ENCODE peak calls at places on chromosome 6, in eight cellular contexts. D is A549; Y is CD8-positive, alpha-beta memory T cell; W is pancreas; A is CD8-positive, alpha-beta T cell; J is SK-N-SH; L is cardiac muscle cell; V is heart right ventricle. U is an unnamed sample.
A peak's percentile ranks its signal among the peaks of the same experiment; 100 is the strongest.

GRCh38 chr6:153032255-153032882 is 29.9 kb upstream of the MTRF1L start:
- DNase-seq in D (no peak), Y (no peak), W (no peak), A (no peak), J (peak; percentile 14), L (peak; percentile 12), V (no peak), U (peak; percentile 59)

GRCh38 chr6:110517601-110518280 is 41.3 kb upstream of the SLC22A16 start:
- DNase-seq in D (no peak), Y (no peak), W (no peak), A (no peak), J (no peak), L (no peak), V (no peak), U (no peak)

GRCh38 chr6:134063966-134064445 is 11.6 kb upstream of the SLC2A12 start:
- DNase-seq in D (peak; percentile 69), Y (peak; percentile 40), W (peak; percentile 45), A (peak; percentile 35), J (peak; percentile 77), L (peak; percentile 68), V (no peak), U (peak; percentile 79)

GRCh38 chr6:27866370-27867050 is 45.7 kb downstream of the OR2B2 start:
- DNase-seq in D (no peak), Y (peak; percentile 73), W (peak; percentile 17), A (peak; percentile 11), J (peak; percentile 62), L (peak; percentile 61), V (no peak), U (peak; percentile 54)

GRCh38 chr6:7249946-7250643 is 62.9 kb downstream of the SSR1 start:
- DNase-seq in D (no peak), Y (no peak), W (no peak), A (no peak), J (no peak), L (no peak), V (no peak), U (no peak)

GRCh38 chr6:6711832-6712231 is 123.3 kb downstream of the LY86 start:
- DNase-seq in D (no peak), Y (peak; percentile 7), W (peak; percentile 47), A (no peak), J (no peak), L (no peak), V (no peak), U (no peak)

GRCh38 chr6:30101423-30101938 is 11.4 kb downstream of the TRIM31 start:
- DNase-seq in D (peak; percentile 3), Y (no peak), W (no peak), A (no peak), J (peak; percentile 36), L (no peak), V (no peak), U (peak; percentile 44)

GRCh38 chr6:134308800-134309199 is 9.1 kb downstream of the SGK1 start:
- DNase-seq in D (no peak), Y (no peak), W (no peak), A (no peak), J (no peak), L (no peak), V (no peak), U (no peak)

GRCh38 chr6:152277826-152278247 is 359.3 kb downstream of the SYNE1 start:
- DNase-seq in D (no peak), Y (no peak), W (peak; percentile 93), A (no peak), J (no peak), L (peak; percentile 77), V (peak; percentile 49), U (peak; percentile 73)

GRCh38 chr6:37473364-37474095 is 26.2 kb downstream of the CCDC167 start:
- DNase-seq in D (no peak), Y (no peak), W (no peak), A (no peak), J (peak; percentile 84), L (no peak), V (peak; percentile 74), U (peak; percentile 89)

GRCh38 chr6:85670573-85670972 is 27.9 kb upstream of the SYNCRIP start:
- DNase-seq in D (no peak), Y (no peak), W (no peak), A (no peak), J (no peak), L (no peak), V (no peak), U (peak; percentile 9)

GRCh38 chr6:164377348-164377747 is 932.1 kb downstream of the C6orf118 start:
- DNase-seq in D (no peak), Y (no peak), W (no peak), A (no peak), J (peak; percentile 16), L (no peak), V (no peak), U (no peak)

GRCh38 chr6:151060096-151060741 is 179.5 kb upstream of the AKAP12 start:
- DNase-seq in D (peak; percentile 58), Y (no peak), W (no peak), A (no peak), J (no peak), L (no peak), V (no peak), U (no peak)

GRCh38 chr6:148716811-148717210 is 30.0 kb upstream of the UST start:
- DNase-seq in D (no peak), Y (no peak), W (no peak), A (no peak), J (no peak), L (no peak), V (no peak), U (no peak)

GRCh38 chr6:3919849-3920248 is 70.7 kb downstream of the FAM50B start:
- DNase-seq in D (no peak), Y (no peak), W (no peak), A (no peak), J (no peak), L (no peak), V (no peak), U (no peak)

GRCh38 chr6:36268478-36269248 is 1.2 kb upstream of the PNPLA1 start:
- DNase-seq in D (no peak), Y (no peak), W (no peak), A (no peak), J (no peak), L (no peak), V (no peak), U (no peak)
- H3K27ac ChIP-seq in D (no peak overlapping the region), Y (no peak overlapping the region), W (no peak overlapping the region), A (no peak overlapping the region), J (no peak overlapping the region), L (no peak overlapping the region), V (no peak overlapping the region), U (no peak overlapping the region)

DNA sequence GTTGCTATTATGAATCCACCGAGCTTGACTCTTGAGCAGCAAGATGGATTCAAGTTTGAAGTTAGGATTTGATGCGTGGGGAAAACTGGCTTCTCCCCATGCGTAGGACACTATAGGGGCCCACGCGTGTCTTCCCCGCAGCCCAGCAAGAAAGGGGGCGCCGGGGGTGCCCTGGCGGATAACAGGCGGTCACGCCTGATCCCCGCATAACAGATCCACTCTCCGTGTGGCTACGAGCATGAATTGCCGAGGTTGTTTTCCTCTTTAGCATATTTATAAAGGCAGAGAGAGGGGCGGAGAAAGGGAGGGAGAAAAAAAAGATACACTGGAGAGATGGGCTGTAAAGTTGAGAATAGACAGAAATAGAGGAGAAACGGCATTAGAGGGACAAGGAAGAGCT is 32.1 kb downstream of the TFAP2A start:
- DNase-seq in D (no peak), Y (no peak), W (no peak), A (no peak), J (no peak), L (no peak), V (no peak), U (no peak)
- H3K4me3 ChIP-seq in D (peak overlapping the region; percentile 50), Y (no peak overlapping the region), W (no peak overlapping the region), A (no peak overlapping the region), J (no peak overlapping the region), L (no peak overlapping the region), V (no peak overlapping the region), U (no peak overlapping the region)

GRCh38 chr6:41561386-41561785 is 15.2 kb downstream of the FOXP4 start:
- DNase-seq in D (no peak), Y (no peak), W (peak; percentile 77), A (no peak), J (no peak), L (no peak), V (no peak), U (no peak)

GRCh38 chr6:41563060-41563776 is 17.0 kb downstream of the FOXP4 start:
- DNase-seq in D (no peak), Y (no peak), W (no peak), A (no peak), J (no peak), L (no peak), V (no peak), U (no peak)

GRCh38 chr6:41561931-41562632 is 15.9 kb downstream of the FOXP4 start:
- DNase-seq in D (no peak), Y (no peak), W (no peak), A (no peak), J (no peak), L (no peak), V (no peak), U (no peak)

GRCh38 chr6:41560440-41561192 is 14.4 kb downstream of the FOXP4 start:
- DNase-seq in D (no peak), Y (peak; percentile 94), W (peak; percentile 71), A (peak; percentile 73), J (no peak), L (peak; percentile 44), V (peak; percentile 75), U (no peak)

DNA sequence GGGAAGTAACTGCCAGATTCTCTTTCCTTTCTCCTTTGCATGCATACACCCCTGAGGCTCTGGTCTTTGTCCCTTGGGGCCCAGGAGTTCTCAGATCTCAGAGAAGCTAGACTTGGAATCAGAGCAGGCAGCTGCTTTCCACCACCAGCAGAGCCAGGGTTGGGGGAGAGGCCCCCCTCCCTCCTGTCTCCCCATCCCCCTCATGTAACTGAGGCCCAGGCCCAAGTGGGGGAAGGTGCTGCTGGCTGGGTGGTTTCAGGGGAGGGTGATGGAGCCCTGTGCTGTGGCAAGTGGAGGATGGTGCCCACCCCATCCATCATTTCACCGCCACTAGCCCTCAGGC is 16.4 kb downstream of the FOXP4 start:
- DNase-seq in D (no peak), Y (no peak), W (no peak), A (no peak), J (no peak), L (no peak), V (no peak), U (peak; percentile 45)
- H3K4me1 ChIP-seq in D (peaks cover 4% of the 10 kb centered on the region), Y (peaks cover 21% of the 10 kb centered on the region), W (peaks cover 64% of the 10 kb centered on the region), A (peaks cover 20% of the 10 kb centered on the region), J (peaks cover 9% of the 10 kb centered on the region), L (peaks cover 24% of the 10 kb centered on the region), V (peaks cover 20% of the 10 kb centered on the region), U (peaks cover 7% of the 10 kb centered on the region)

GRCh38 chr6:128364766-128365519 is 155.5 kb downstream of the PTPRK start:
- DNase-seq in D (no peak), Y (no peak), W (no peak), A (no peak), J (no peak), L (no peak), V (no peak), U (no peak)

GRCh38 chr6:128363020-128363419 is 157.4 kb downstream of the PTPRK start:
- DNase-seq in D (no peak), Y (no peak), W (no peak), A (no peak), J (no peak), L (no peak), V (no peak), U (no peak)

GRCh38 chr6:128367437-128367836 is 153.0 kb downstream of the PTPRK start:
- DNase-seq in D (no peak), Y (no peak), W (no peak), A (no peak), J (no peak), L (no peak), V (no peak), U (no peak)

GRCh38 chr6:128363424-128363823 is 157.0 kb downstream of the PTPRK start:
- DNase-seq in D (no peak), Y (no peak), W (no peak), A (no peak), J (no peak), L (no peak), V (no peak), U (no peak)

GRCh38 chr6:128365520-128366160 is 154.8 kb downstream of the PTPRK start:
- DNase-seq in D (no peak), Y (no peak), W (no peak), A (no peak), J (no peak), L (no peak), V (no peak), U (no peak)
- H3K27ac ChIP-seq in D (no peak overlapping the region), Y (no peak overlapping the region), W (no peak overlapping the region), A (no peak overlapping the region), J (no peak overlapping the region), L (no peak overlapping the region), V (no peak overlapping the region), U (no peak overlapping the region)